ENCODE peak calls at places on chromosomes 7 and 10, in eight cellular contexts. One of them, this sample, is unnamed.

GRCh38 chr7:69597278-69598076 is 798 bp upstream of the AUTS2 start:
- DNase-seq in activated naive CD4-positive, alpha-beta T cell treated with anti-CD3 and anti-CD28 coated beads, Interleukin-2, amount 10 ng/mL, durations not matched to agents 7 days and 5 days: no peak
- DNase-seq in stimulated activated CD8-positive, alpha-beta memory T cell treated with anti-CD3 and anti-CD28 coated beads, Interleukin-12 subunit alpha, Interleukin-12 subunit beta, amount 100 ng/mL, for 4 hours: peak; percentile 11
- DNase-seq in globus pallidus: no peak
- DNase-seq in endodermal cell: peak; percentile 86
- DNase-seq in NCI-H1092: peak; percentile 37
- DNase-seq in Caco-2: peak; percentile 25
- DNase-seq in CD4-positive, alpha-beta T cell: no peak
- DNase-seq in this sample: no peak

GRCh38 chr7:36037121-36037662 is 115.9 kb upstream of the EEPD1 start:
- DNase-seq in globus pallidus: peak; percentile 76
- DNase-seq in NCI-H1092: no peak
- DNase-seq in Caco-2: peak; percentile 16
- DNase-seq in endodermal cell: no peak
- DNase-seq in activated naive CD4-positive, alpha-beta T cell treated with anti-CD3 and anti-CD28 coated beads, Interleukin-2, amount 10 ng/mL, durations not matched to agents 7 days and 5 days: no peak
- DNase-seq in CD4-positive, alpha-beta T cell: no peak
- DNase-seq in stimulated activated CD8-positive, alpha-beta memory T cell treated with anti-CD3 and anti-CD28 coated beads, Interleukin-12 subunit alpha, Interleukin-12 subunit beta, amount 100 ng/mL, for 4 hours: no peak
- DNase-seq in this sample: no peak

GRCh38 chr7:158285383-158285770 is 302.2 kb downstream of the PTPRN2 start:
- DNase-seq in stimulated activated CD8-positive, alpha-beta memory T cell treated with anti-CD3 and anti-CD28 coated beads, Interleukin-12 subunit alpha, Interleukin-12 subunit beta, amount 100 ng/mL, for 4 hours: no peak
- DNase-seq in globus pallidus: no peak
- DNase-seq in Caco-2: no peak
- DNase-seq in endodermal cell: peak; percentile 29
- DNase-seq in NCI-H1092: no peak
- DNase-seq in CD4-positive, alpha-beta T cell: no peak
- DNase-seq in activated naive CD4-positive, alpha-beta T cell treated with anti-CD3 and anti-CD28 coated beads, Interleukin-2, amount 10 ng/mL, durations not matched to agents 7 days and 5 days: no peak
- DNase-seq in this sample: no peak

GRCh38 chr10:100744136-100744979 is 1.0 kb upstream of the PAX2 start:
- DNase-seq in endodermal cell: peak; percentile 71
- DNase-seq in CD4-positive, alpha-beta T cell: no peak
- DNase-seq in activated naive CD4-positive, alpha-beta T cell treated with anti-CD3 and anti-CD28 coated beads, Interleukin-2, amount 10 ng/mL, durations not matched to agents 7 days and 5 days: no peak
- DNase-seq in stimulated activated CD8-positive, alpha-beta memory T cell treated with anti-CD3 and anti-CD28 coated beads, Interleukin-12 subunit alpha, Interleukin-12 subunit beta, amount 100 ng/mL, for 4 hours: no peak
- DNase-seq in NCI-H1092: no peak
- DNase-seq in globus pallidus: no peak
- DNase-seq in Caco-2: peak; percentile 38
- DNase-seq in this sample: no peak

GRCh38 chr10:5400843-5401242 is 3.8 kb downstream of the TUBAL3 start:
- DNase-seq in CD4-positive, alpha-beta T cell: no peak
- DNase-seq in activated naive CD4-positive, alpha-beta T cell treated with anti-CD3 and anti-CD28 coated beads, Interleukin-2, amount 10 ng/mL, durations not matched to agents 7 days and 5 days: no peak
- DNase-seq in Caco-2: no peak
- DNase-seq in endodermal cell: no peak
- DNase-seq in NCI-H1092: peak; percentile 45
- DNase-seq in globus pallidus: no peak
- DNase-seq in stimulated activated CD8-positive, alpha-beta memory T cell treated with anti-CD3 and anti-CD28 coated beads, Interleukin-12 subunit alpha, Interleukin-12 subunit beta, amount 100 ng/mL, for 4 hours: no peak
- DNase-seq in this sample: no peak

GRCh38 chr10:131149111-131149510 is 162.4 kb downstream of the TCERG1L start:
- DNase-seq in activated naive CD4-positive, alpha-beta T cell treated with anti-CD3 and anti-CD28 coated beads, Interleukin-2, amount 10 ng/mL, durations not matched to agents 7 days and 5 days: no peak
- DNase-seq in NCI-H1092: no peak
- DNase-seq in CD4-positive, alpha-beta T cell: no peak
- DNase-seq in stimulated activated CD8-positive, alpha-beta memory T cell treated with anti-CD3 and anti-CD28 coated beads, Interleukin-12 subunit alpha, Interleukin-12 subunit beta, amount 100 ng/mL, for 4 hours: no peak
- DNase-seq in endodermal cell: no peak
- DNase-seq in Caco-2: no peak
- DNase-seq in globus pallidus: no peak
- DNase-seq in this sample: no peak

GRCh38 chr10:49243139-49243538 is 54.9 kb upstream of the TMEM273 start:
- DNase-seq in endodermal cell: peak; percentile 53
- DNase-seq in CD4-positive, alpha-beta T cell: no peak
- DNase-seq in activated naive CD4-positive, alpha-beta T cell treated with anti-CD3 and anti-CD28 coated beads, Interleukin-2, amount 10 ng/mL, durations not matched to agents 7 days and 5 days: no peak
- DNase-seq in stimulated activated CD8-positive, alpha-beta memory T cell treated with anti-CD3 and anti-CD28 coated beads, Interleukin-12 subunit alpha, Interleukin-12 subunit beta, amount 100 ng/mL, for 4 hours: no peak
- DNase-seq in Caco-2: no peak
- DNase-seq in NCI-H1092: no peak
- DNase-seq in globus pallidus: no peak
- DNase-seq in this sample: no peak

GRCh38 chr10:110457851-110458582 is 39.7 kb upstream of the DUSP5 start:
- DNase-seq in stimulated activated CD8-positive, alpha-beta memory T cell treated with anti-CD3 and anti-CD28 coated beads, Interleukin-12 subunit alpha, Interleukin-12 subunit beta, amount 100 ng/mL, for 4 hours: no peak
- DNase-seq in CD4-positive, alpha-beta T cell: no peak
- DNase-seq in Caco-2: no peak
- DNase-seq in activated naive CD4-positive, alpha-beta T cell treated with anti-CD3 and anti-CD28 coated beads, Interleukin-2, amount 10 ng/mL, durations not matched to agents 7 days and 5 days: no peak
- DNase-seq in NCI-H1092: no peak
- DNase-seq in globus pallidus: no peak
- DNase-seq in endodermal cell: peak; percentile 17
- DNase-seq in this sample: no peak

GRCh38 chr7:19113855-19114590 is 3.4 kb downstream of the TWIST1 start:
- DNase-seq in Caco-2: no peak
- DNase-seq in CD4-positive, alpha-beta T cell: no peak
- DNase-seq in activated naive CD4-positive, alpha-beta T cell treated with anti-CD3 and anti-CD28 coated beads, Interleukin-2, amount 10 ng/mL, durations not matched to agents 7 days and 5 days: no peak
- DNase-seq in stimulated activated CD8-positive, alpha-beta memory T cell treated with anti-CD3 and anti-CD28 coated beads, Interleukin-12 subunit alpha, Interleukin-12 subunit beta, amount 100 ng/mL, for 4 hours: no peak
- DNase-seq in endodermal cell: no peak
- DNase-seq in NCI-H1092: no peak
- DNase-seq in globus pallidus: no peak
- DNase-seq in this sample: no peak

GRCh38 chr10:58920655-58921003 is 255.8 kb upstream of the PHYHIPL start:
- DNase-seq in endodermal cell: no peak
- DNase-seq in CD4-positive, alpha-beta T cell: no peak
- DNase-seq in globus pallidus: no peak
- DNase-seq in stimulated activated CD8-positive, alpha-beta memory T cell treated with anti-CD3 and anti-CD28 coated beads, Interleukin-12 subunit alpha, Interleukin-12 subunit beta, amount 100 ng/mL, for 4 hours: no peak
- DNase-seq in NCI-H1092: no peak
- DNase-seq in Caco-2: no peak
- DNase-seq in activated naive CD4-positive, alpha-beta T cell treated with anti-CD3 and anti-CD28 coated beads, Interleukin-2, amount 10 ng/mL, durations not matched to agents 7 days and 5 days: no peak
- DNase-seq in this sample: no peak

GRCh38 chr7:14950013-14950412 is 47.5 kb upstream of the DGKB start:
- DNase-seq in globus pallidus: no peak
- DNase-seq in endodermal cell: no peak
- DNase-seq in stimulated activated CD8-positive, alpha-beta memory T cell treated with anti-CD3 and anti-CD28 coated beads, Interleukin-12 subunit alpha, Interleukin-12 subunit beta, amount 100 ng/mL, for 4 hours: no peak
- DNase-seq in NCI-H1092: no peak
- DNase-seq in CD4-positive, alpha-beta T cell: no peak
- DNase-seq in Caco-2: no peak
- DNase-seq in activated naive CD4-positive, alpha-beta T cell treated with anti-CD3 and anti-CD28 coated beads, Interleukin-2, amount 10 ng/mL, durations not matched to agents 7 days and 5 days: no peak
- DNase-seq in this sample: no peak

GRCh38 chr7:120278773-120279172 is 5.8 kb downstream of the KCND2 start:
- DNase-seq in globus pallidus: no peak
- DNase-seq in stimulated activated CD8-positive, alpha-beta memory T cell treated with anti-CD3 and anti-CD28 coated beads, Interleukin-12 subunit alpha, Interleukin-12 subunit beta, amount 100 ng/mL, for 4 hours: no peak
- DNase-seq in CD4-positive, alpha-beta T cell: no peak
- DNase-seq in Caco-2: no peak
- DNase-seq in activated naive CD4-positive, alpha-beta T cell treated with anti-CD3 and anti-CD28 coated beads, Interleukin-2, amount 10 ng/mL, durations not matched to agents 7 days and 5 days: no peak
- DNase-seq in endodermal cell: no peak
- DNase-seq in NCI-H1092: no peak
- DNase-seq in this sample: no peak

GRCh38 chr10:96642973-96643372 is 56.2 kb upstream of the TM9SF3 start:
- DNase-seq in NCI-H1092: peak; percentile 52
- DNase-seq in globus pallidus: peak; percentile 51
- DNase-seq in Caco-2: peak; percentile 67
- DNase-seq in activated naive CD4-positive, alpha-beta T cell treated with anti-CD3 and anti-CD28 coated beads, Interleukin-2, amount 10 ng/mL, durations not matched to agents 7 days and 5 days: peak; percentile 77
- DNase-seq in stimulated activated CD8-positive, alpha-beta memory T cell treated with anti-CD3 and anti-CD28 coated beads, Interleukin-12 subunit alpha, Interleukin-12 subunit beta, amount 100 ng/mL, for 4 hours: peak; percentile 30
- DNase-seq in endodermal cell: peak; percentile 90
- DNase-seq in CD4-positive, alpha-beta T cell: no peak
- DNase-seq in this sample: peak; percentile 16